ENCODE peak calls at places on chromosomes 6 and 20, in five cellular contexts. One of them, this sample, is unnamed.

GRCh38 chr6:85049282-85049681 is 284.9 kb upstream of the TBX18 start:
- DNase-seq in mammary epithelial cell: no peak
- DNase-seq in adrenal gland: no peak
- DNase-seq in heart right ventricle: no peak
- DNase-seq in brain microvascular endothelial cell: peak; percentile 14
- DNase-seq in this sample: no peak

GRCh38 chr6:15722731-15723130 is 59.9 kb upstream of the DTNBP1 start:
- DNase-seq in mammary epithelial cell: no peak
- DNase-seq in adrenal gland: no peak
- DNase-seq in heart right ventricle: no peak
- DNase-seq in brain microvascular endothelial cell: no peak
- DNase-seq in this sample: no peak

GRCh38 chr6:42935322-42935721 is 6.0 kb downstream of the CNPY3 start:
- DNase-seq in mammary epithelial cell: no peak
- DNase-seq in adrenal gland: no peak
- DNase-seq in heart right ventricle: no peak
- DNase-seq in brain microvascular endothelial cell: no peak
- DNase-seq in this sample: no peak

GRCh38 chr6:43407296-43407695 is 20.0 kb upstream of the ABCC10 start:
- DNase-seq in mammary epithelial cell: no peak
- DNase-seq in adrenal gland: no peak
- DNase-seq in heart right ventricle: no peak
- DNase-seq in brain microvascular endothelial cell: no peak
- DNase-seq in this sample: no peak

GRCh38 chr6:72683797-72684196 is 61.9 kb downstream of the KCNQ5 start:
- DNase-seq in mammary epithelial cell: no peak
- DNase-seq in adrenal gland: no peak
- DNase-seq in heart right ventricle: no peak
- DNase-seq in brain microvascular endothelial cell: no peak
- DNase-seq in this sample: no peak

GRCh38 chr20:63145156-63145555 is 70.8 kb downstream of the YTHDF1 start:
- DNase-seq in mammary epithelial cell: peak; percentile 29
- DNase-seq in adrenal gland: no peak
- DNase-seq in heart right ventricle: no peak
- DNase-seq in brain microvascular endothelial cell: no peak
- DNase-seq in this sample: no peak

GRCh38 chr6:99501762-99502161 is 13.5 kb downstream of the USP45 start:
- DNase-seq in mammary epithelial cell: no peak
- DNase-seq in adrenal gland: no peak
- DNase-seq in heart right ventricle: no peak
- DNase-seq in brain microvascular endothelial cell: peak; percentile 34
- DNase-seq in this sample: no peak

GRCh38 chr6:135522975-135523692 is 25.6 kb upstream of the AHI1 start:
- DNase-seq in mammary epithelial cell: no peak
- DNase-seq in adrenal gland: no peak
- DNase-seq in heart right ventricle: no peak
- DNase-seq in brain microvascular endothelial cell: peak; percentile 52
- DNase-seq in this sample: no peak

GRCh38 chr6:11025911-11026635 is 18.0 kb downstream of the ELOVL2 start:
- DNase-seq in mammary epithelial cell: no peak
- DNase-seq in adrenal gland: no peak
- DNase-seq in heart right ventricle: no peak
- DNase-seq in brain microvascular endothelial cell: no peak
- DNase-seq in this sample: no peak

GRCh38 chr6:29926795-29927427 is 15.4 kb upstream of the HLA-A start:
- DNase-seq in mammary epithelial cell: peak; percentile 37
- DNase-seq in adrenal gland: peak; percentile 80
- DNase-seq in heart right ventricle: peak; percentile 74
- DNase-seq in brain microvascular endothelial cell: peak; percentile 35
- DNase-seq in this sample: peak; percentile 93

GRCh38 chr6:140623498-140623897 is 1249.0 kb upstream of the CITED2 start:
- DNase-seq in mammary epithelial cell: peak; percentile 71
- DNase-seq in adrenal gland: no peak
- DNase-seq in heart right ventricle: no peak
- DNase-seq in brain microvascular endothelial cell: peak; percentile 50
- DNase-seq in this sample: no peak

GRCh38 chr6:14386263-14386981 is 268.9 kb downstream of the CD83 start:
- DNase-seq in mammary epithelial cell: no peak
- DNase-seq in adrenal gland: no peak
- DNase-seq in heart right ventricle: no peak
- DNase-seq in brain microvascular endothelial cell: no peak
- DNase-seq in this sample: no peak

GRCh38 chr20:24773751-24774201 is 175.3 kb upstream of the CST7 start:
- DNase-seq in mammary epithelial cell: peak; percentile 94
- DNase-seq in adrenal gland: peak; percentile 10
- DNase-seq in heart right ventricle: no peak
- DNase-seq in brain microvascular endothelial cell: peak; percentile 67
- DNase-seq in this sample: no peak

GRCh38 chr6:54876365-54876764 is 29.8 kb downstream of the FAM83B start:
- DNase-seq in mammary epithelial cell: no peak
- DNase-seq in adrenal gland: no peak
- DNase-seq in heart right ventricle: no peak
- DNase-seq in brain microvascular endothelial cell: no peak
- DNase-seq in this sample: peak; percentile 61

GRCh38 chr20:57755609-57756008 is 45.8 kb upstream of the PMEPA1 start:
- DNase-seq in mammary epithelial cell: no peak
- DNase-seq in adrenal gland: no peak
- DNase-seq in heart right ventricle: no peak
- DNase-seq in brain microvascular endothelial cell: no peak
- DNase-seq in this sample: no peak

GRCh38 chr6:46352541-46353267 is 138.5 kb downstream of the RCAN2 start:
- DNase-seq in mammary epithelial cell: no peak
- DNase-seq in adrenal gland: peak; percentile 60
- DNase-seq in heart right ventricle: no peak
- DNase-seq in brain microvascular endothelial cell: no peak
- DNase-seq in this sample: no peak

GRCh38 chr6:160457843-160458242 is 109.7 kb downstream of the SLC22A3 start:
- DNase-seq in mammary epithelial cell: no peak
- DNase-seq in adrenal gland: no peak
- DNase-seq in heart right ventricle: no peak
- DNase-seq in brain microvascular endothelial cell: no peak
- DNase-seq in this sample: no peak

GRCh38 chr6:52407467-52407866 is 12.7 kb upstream of the EFHC1 start:
- DNase-seq in mammary epithelial cell: peak; percentile 37
- DNase-seq in adrenal gland: no peak
- DNase-seq in heart right ventricle: no peak
- DNase-seq in brain microvascular endothelial cell: peak; percentile 44
- DNase-seq in this sample: no peak

GRCh38 chr6:25389501-25389900 is 110.3 kb downstream of the CARMIL1 start:
- DNase-seq in mammary epithelial cell: peak; percentile 72
- DNase-seq in adrenal gland: no peak
- DNase-seq in heart right ventricle: no peak
- DNase-seq in brain microvascular endothelial cell: no peak
- DNase-seq in this sample: no peak

GRCh38 chr20:4344660-4345059 is 329.3 kb upstream of the RNF24 start:
- DNase-seq in mammary epithelial cell: no peak
- DNase-seq in adrenal gland: no peak
- DNase-seq in heart right ventricle: no peak
- DNase-seq in brain microvascular endothelial cell: no peak
- DNase-seq in this sample: no peak

GRCh38 chr6:40713002-40713719 is 126.0 kb upstream of the LRFN2 start:
- DNase-seq in mammary epithelial cell: no peak
- DNase-seq in adrenal gland: no peak
- DNase-seq in heart right ventricle: no peak
- DNase-seq in brain microvascular endothelial cell: peak; percentile 20
- DNase-seq in this sample: no peak

GRCh38 chr20:10978019-10978702 is 304.4 kb upstream of the JAG1 start:
- DNase-seq in mammary epithelial cell: no peak
- DNase-seq in adrenal gland: no peak
- DNase-seq in heart right ventricle: no peak
- DNase-seq in brain microvascular endothelial cell: no peak
- DNase-seq in this sample: no peak

GRCh38 chr6:53557005-53557715 is 12.3 kb upstream of the GCLC start:
- DNase-seq in mammary epithelial cell: no peak
- DNase-seq in adrenal gland: no peak
- DNase-seq in heart right ventricle: no peak
- DNase-seq in brain microvascular endothelial cell: no peak
- DNase-seq in this sample: no peak

GRCh38 chr20:32651537-32651936 is 22.2 kb downstream of the C20orf203 start:
- DNase-seq in mammary epithelial cell: no peak
- DNase-seq in adrenal gland: no peak
- DNase-seq in heart right ventricle: no peak
- DNase-seq in brain microvascular endothelial cell: no peak
- DNase-seq in this sample: no peak

GRCh38 chr20:54292186-54292585 is 84.3 kb downstream of the PFDN4 start:
- DNase-seq in mammary epithelial cell: peak; percentile 20
- DNase-seq in adrenal gland: no peak
- DNase-seq in heart right ventricle: no peak
- DNase-seq in brain microvascular endothelial cell: no peak
- DNase-seq in this sample: no peak

GRCh38 chr6:11225990-11226389 is 6.5 kb downstream of the NEDD9 start:
- DNase-seq in mammary epithelial cell: no peak
- DNase-seq in adrenal gland: no peak
- DNase-seq in heart right ventricle: no peak
- DNase-seq in brain microvascular endothelial cell: no peak
- DNase-seq in this sample: no peak

GRCh38 chr20:38187512-38187911 is 22.4 kb upstream of the TGM2 start:
- DNase-seq in mammary epithelial cell: no peak
- DNase-seq in adrenal gland: peak; percentile 60
- DNase-seq in heart right ventricle: no peak
- DNase-seq in brain microvascular endothelial cell: no peak
- DNase-seq in this sample: no peak

GRCh38 chr6:49151033-49151432 is 312.0 kb downstream of the MMUT start:
- DNase-seq in mammary epithelial cell: no peak
- DNase-seq in adrenal gland: no peak
- DNase-seq in heart right ventricle: no peak
- DNase-seq in brain microvascular endothelial cell: no peak
- DNase-seq in this sample: no peak

GRCh38 chr20:46945465-46945864 is 50.8 kb downstream of the EYA2 start:
- DNase-seq in mammary epithelial cell: no peak
- DNase-seq in adrenal gland: no peak
- DNase-seq in heart right ventricle: no peak
- DNase-seq in brain microvascular endothelial cell: peak; percentile 22
- DNase-seq in this sample: no peak

GRCh38 chr20:4549711-4550259 is 171.9 kb upstream of the PRND start:
- DNase-seq in mammary epithelial cell: no peak
- DNase-seq in adrenal gland: no peak
- DNase-seq in heart right ventricle: no peak
- DNase-seq in brain microvascular endothelial cell: no peak
- DNase-seq in this sample: no peak

GRCh38 chr20:23684261-23684660 is 4.6 kb downstream of the CST4 start:
- DNase-seq in mammary epithelial cell: no peak
- DNase-seq in adrenal gland: no peak
- DNase-seq in heart right ventricle: no peak
- DNase-seq in brain microvascular endothelial cell: no peak
- DNase-seq in this sample: no peak

GRCh38 chr6:144063246-144063743 is 32.1 kb downstream of the SF3B5 start:
- DNase-seq in mammary epithelial cell: no peak
- DNase-seq in adrenal gland: no peak
- DNase-seq in heart right ventricle: no peak
- DNase-seq in brain microvascular endothelial cell: no peak
- DNase-seq in this sample: peak; percentile 67

GRCh38 chr6:129713806-129714338 is 3.9 kb upstream of the ARHGAP18 start:
- DNase-seq in mammary epithelial cell: no peak
- DNase-seq in adrenal gland: no peak
- DNase-seq in heart right ventricle: no peak
- DNase-seq in brain microvascular endothelial cell: no peak
- DNase-seq in this sample: no peak

GRCh38 chr20:38304845-38305447 is 990 bp downstream of the BPI start:
- DNase-seq in mammary epithelial cell: peak; percentile 30
- DNase-seq in adrenal gland: no peak
- DNase-seq in heart right ventricle: no peak
- DNase-seq in brain microvascular endothelial cell: peak; percentile 49
- DNase-seq in this sample: peak; percentile 33

GRCh38 chr20:10864076-10864672 is 190.4 kb upstream of the JAG1 start:
- DNase-seq in mammary epithelial cell: peak; percentile 18
- DNase-seq in adrenal gland: no peak
- DNase-seq in heart right ventricle: no peak
- DNase-seq in brain microvascular endothelial cell: peak; percentile 12
- DNase-seq in this sample: peak; percentile 89

GRCh38 chr6:109424946-109425345 is 15.5 kb downstream of the PPIL6 start:
- DNase-seq in mammary epithelial cell: no peak
- DNase-seq in adrenal gland: no peak
- DNase-seq in heart right ventricle: no peak
- DNase-seq in brain microvascular endothelial cell: no peak
- DNase-seq in this sample: no peak

DNA sequence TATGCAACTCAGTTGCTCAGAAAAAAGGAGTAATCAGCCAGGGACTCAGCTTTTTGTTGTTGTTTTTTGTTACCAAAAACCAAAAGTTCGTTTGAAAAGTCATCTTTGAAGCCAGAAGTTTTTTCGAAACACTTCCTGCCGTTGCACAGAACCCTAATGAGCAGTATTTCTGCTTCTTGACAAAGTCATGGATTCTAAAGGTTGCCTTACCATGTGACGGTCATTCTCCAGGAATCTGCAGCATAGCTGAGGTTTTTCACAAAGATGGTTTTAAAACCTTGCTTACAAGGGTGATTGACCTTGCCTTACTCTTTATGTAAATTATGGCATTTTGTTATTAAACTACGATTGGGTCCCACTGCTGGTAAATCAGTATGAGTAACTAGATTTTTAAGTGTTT is 2.0 kb downstream of the RAB32 start:
- DNase-seq in mammary epithelial cell: peak; percentile 30
- DNase-seq in adrenal gland: no peak
- DNase-seq in heart right ventricle: no peak
- DNase-seq in brain microvascular endothelial cell: peak; percentile 26
- DNase-seq in this sample: peak; percentile 22
- H3K4me3 ChIP-seq in mammary epithelial cell: peak overlapping the region; percentile 59
- H3K4me3 ChIP-seq in adrenal gland: no peak overlapping the region
- H3K4me3 ChIP-seq in heart right ventricle: no peak overlapping the region
- H3K4me3 ChIP-seq in brain microvascular endothelial cell: peak overlapping the region; percentile 89
- H3K4me3 ChIP-seq in this sample: peak overlapping the region; percentile 64

GRCh38 chr6:87945181-87945580 is 102.5 kb upstream of the SPACA1 start:
- DNase-seq in mammary epithelial cell: no peak
- DNase-seq in adrenal gland: no peak
- DNase-seq in heart right ventricle: no peak
- DNase-seq in brain microvascular endothelial cell: no peak
- DNase-seq in this sample: no peak
- H3K27ac ChIP-seq in mammary epithelial cell: peak overlapping the region; percentile 23
- H3K27ac ChIP-seq in adrenal gland: no peak overlapping the region
- H3K27ac ChIP-seq in heart right ventricle: no peak overlapping the region
- H3K27ac ChIP-seq in brain microvascular endothelial cell: no peak overlapping the region
- H3K27ac ChIP-seq in this sample: no peak overlapping the region

GRCh38 chr6:111731404-111732195 is 125.9 kb upstream of the TRAF3IP2 start:
- DNase-seq in mammary epithelial cell: no peak
- DNase-seq in adrenal gland: no peak
- DNase-seq in heart right ventricle: no peak
- DNase-seq in brain microvascular endothelial cell: no peak
- DNase-seq in this sample: no peak
- H3K36me3 ChIP-seq in mammary epithelial cell: no peaks in the 10 kb centered on the region
- H3K36me3 ChIP-seq in adrenal gland: no peaks in the 10 kb centered on the region
- H3K36me3 ChIP-seq in heart right ventricle: no peaks in the 10 kb centered on the region
- H3K36me3 ChIP-seq in brain microvascular endothelial cell: no peaks in the 10 kb centered on the region
- H3K36me3 ChIP-seq in this sample: no peaks in the 10 kb centered on the region

DNA sequence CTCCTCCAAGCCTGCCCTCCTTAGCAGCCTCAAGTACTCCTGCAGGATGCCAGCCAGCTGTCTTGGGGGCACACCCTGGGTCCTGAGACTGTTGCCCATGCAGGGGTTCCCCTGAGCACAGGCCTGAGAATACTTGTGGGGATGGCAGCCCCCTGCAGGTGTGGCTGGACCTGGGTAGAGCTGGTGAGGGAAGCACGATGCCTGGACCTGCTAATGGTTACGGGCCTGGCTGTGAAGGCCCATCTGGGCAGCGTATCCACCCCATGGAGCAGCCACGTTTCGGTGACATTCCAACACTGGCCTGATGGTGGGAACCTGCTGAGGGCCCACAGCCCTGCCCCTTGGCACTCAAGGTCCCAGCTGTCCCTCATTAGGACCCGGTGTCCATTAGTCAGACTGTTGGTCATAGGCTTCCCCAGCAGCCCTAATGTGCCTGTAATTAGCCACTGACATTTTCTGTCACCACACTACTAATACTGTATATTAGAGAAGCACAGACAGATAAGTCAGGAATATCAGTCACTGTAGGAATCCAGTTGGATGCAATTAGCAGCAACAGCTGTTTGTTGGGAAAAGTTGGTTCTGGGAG is 20.3 kb downstream of the CCDC167 start:
- DNase-seq in mammary epithelial cell: no peak
- DNase-seq in adrenal gland: peak; percentile 51
- DNase-seq in heart right ventricle: no peak
- DNase-seq in brain microvascular endothelial cell: no peak
- DNase-seq in this sample: no peak
- H3K4me3 ChIP-seq in mammary epithelial cell: no peak overlapping the region
- H3K4me3 ChIP-seq in adrenal gland: no peak overlapping the region
- H3K4me3 ChIP-seq in heart right ventricle: no peak overlapping the region
- H3K4me3 ChIP-seq in brain microvascular endothelial cell: no peak overlapping the region
- H3K4me3 ChIP-seq in this sample: no peak overlapping the region